ENCODE peak calls at places on chromosomes 5 and 9, in eight cellular contexts. One of them, this sample, is unnamed.

GRCh38 chr5:41009228-41009627 is 61.9 kb downstream of the MROH2B start:
- DNase-seq in K562: no peak
- DNase-seq in thyroid gland: no peak
- DNase-seq in ovary: no peak
- DNase-seq in esophagus squamous epithelium: no peak
- DNase-seq in H1: no peak
- DNase-seq in tibial nerve: no peak
- DNase-seq in right lobe of liver: no peak
- DNase-seq in this sample: no peak

GRCh38 chr9:127683723-127684122 is 23.1 kb upstream of the CFAP157 start:
- DNase-seq in K562: no peak
- DNase-seq in thyroid gland: no peak
- DNase-seq in ovary: no peak
- DNase-seq in esophagus squamous epithelium: no peak
- DNase-seq in H1: no peak
- DNase-seq in tibial nerve: no peak
- DNase-seq in right lobe of liver: no peak
- DNase-seq in this sample: no peak

GRCh38 chr9:33135086-33135958 is 31.8 kb downstream of the B4GALT1 start:
- DNase-seq in K562: no peak
- DNase-seq in thyroid gland: no peak
- DNase-seq in ovary: peak; percentile 79
- DNase-seq in esophagus squamous epithelium: no peak
- DNase-seq in H1: no peak
- DNase-seq in tibial nerve: peak; percentile 43
- DNase-seq in right lobe of liver: no peak
- DNase-seq in this sample: no peak

GRCh38 chr5:10601246-10602030 is 37.6 kb downstream of the ANKRD33B start:
- DNase-seq in K562: peak; percentile 60
- DNase-seq in thyroid gland: peak; percentile 81
- DNase-seq in ovary: peak; percentile 80
- DNase-seq in esophagus squamous epithelium: peak; percentile 12
- DNase-seq in H1: no peak
- DNase-seq in tibial nerve: peak; percentile 85
- DNase-seq in right lobe of liver: peak; percentile 79
- DNase-seq in this sample: peak; percentile 90

GRCh38 chr5:91318727-91319126 is 64.4 kb downstream of the ARRDC3 start:
- DNase-seq in K562: no peak
- DNase-seq in thyroid gland: no peak
- DNase-seq in ovary: no peak
- DNase-seq in esophagus squamous epithelium: no peak
- DNase-seq in H1: no peak
- DNase-seq in tibial nerve: no peak
- DNase-seq in right lobe of liver: no peak
- DNase-seq in this sample: no peak

GRCh38 chr5:153880094-153880493 is 158.6 kb downstream of the FAM114A2 start:
- DNase-seq in K562: no peak
- DNase-seq in thyroid gland: no peak
- DNase-seq in ovary: no peak
- DNase-seq in esophagus squamous epithelium: no peak
- DNase-seq in H1: no peak
- DNase-seq in tibial nerve: no peak
- DNase-seq in right lobe of liver: no peak
- DNase-seq in this sample: no peak

GRCh38 chr9:134561427-134562145 is 80.0 kb upstream of the COL5A1 start:
- DNase-seq in K562: no peak
- DNase-seq in thyroid gland: no peak
- DNase-seq in ovary: no peak
- DNase-seq in esophagus squamous epithelium: no peak
- DNase-seq in H1: no peak
- DNase-seq in tibial nerve: no peak
- DNase-seq in right lobe of liver: peak; percentile 1
- DNase-seq in this sample: peak; percentile 58

GRCh38 chr9:114953016-114953415 is 22.6 kb upstream of the TNFSF8 start:
- DNase-seq in K562: no peak
- DNase-seq in thyroid gland: no peak
- DNase-seq in ovary: no peak
- DNase-seq in esophagus squamous epithelium: no peak
- DNase-seq in H1: no peak
- DNase-seq in tibial nerve: no peak
- DNase-seq in right lobe of liver: no peak
- DNase-seq in this sample: no peak

GRCh38 chr9:136212345-136212950 is 7.5 kb upstream of the LHX3 start:
- DNase-seq in K562: no peak
- DNase-seq in thyroid gland: no peak
- DNase-seq in ovary: no peak
- DNase-seq in esophagus squamous epithelium: no peak
- DNase-seq in H1: no peak
- DNase-seq in tibial nerve: no peak
- DNase-seq in right lobe of liver: no peak
- DNase-seq in this sample: no peak
- H3K4me3 ChIP-seq in K562: no peak overlapping the region
- H3K4me3 ChIP-seq in thyroid gland: no peak overlapping the region
- H3K4me3 ChIP-seq in ovary: no peak overlapping the region
- H3K4me3 ChIP-seq in esophagus squamous epithelium: no peak overlapping the region
- H3K4me3 ChIP-seq in H1: no peak overlapping the region
- H3K4me3 ChIP-seq in tibial nerve: no peak overlapping the region
- H3K4me3 ChIP-seq in right lobe of liver: no peak overlapping the region
- H3K4me3 ChIP-seq in this sample: no peak overlapping the region

DNA sequence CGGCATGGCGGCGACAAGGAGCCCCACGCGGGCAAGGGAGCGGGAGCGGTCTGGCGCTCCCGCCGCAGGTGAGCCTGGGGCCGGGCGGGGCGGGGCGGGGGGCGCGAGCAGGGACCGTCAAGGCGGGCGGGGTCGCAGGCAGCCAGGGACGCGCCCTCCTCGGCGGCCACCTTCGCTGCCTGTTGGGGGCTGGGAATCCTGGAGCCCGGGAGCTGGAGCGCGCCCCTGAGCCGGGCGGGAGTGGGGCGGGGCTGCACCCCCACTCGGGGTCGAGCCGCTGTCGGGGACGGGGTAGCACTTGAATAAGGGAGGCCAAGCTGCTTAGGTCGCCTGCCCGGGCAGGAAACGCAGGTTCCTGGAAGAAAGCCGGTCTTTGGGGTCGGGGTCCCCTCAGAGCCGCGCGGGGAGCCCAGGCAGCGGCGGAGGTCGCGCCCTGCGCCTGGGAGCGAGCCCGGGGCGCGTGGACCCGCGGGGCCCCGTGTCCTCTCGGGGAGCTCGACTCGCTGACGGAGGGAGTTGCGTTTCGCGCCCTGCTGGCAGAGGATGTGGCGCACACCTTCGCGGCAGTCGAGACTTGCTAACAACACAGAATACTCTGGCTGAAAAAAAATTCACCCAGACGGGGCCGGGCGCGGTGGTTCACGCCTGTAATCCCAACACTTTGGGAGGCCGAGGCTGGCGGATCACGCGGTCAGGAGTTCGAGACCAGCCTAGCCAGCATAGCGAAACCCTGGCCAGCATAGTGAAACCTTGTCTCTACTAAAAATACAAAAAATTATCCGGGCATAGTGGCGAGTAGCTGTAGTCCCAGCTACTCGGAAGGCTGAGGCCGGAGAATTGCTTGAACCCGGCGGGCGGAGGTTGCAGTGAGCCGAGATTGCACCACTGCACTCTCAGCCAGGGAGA is 552 bp downstream of the OTULINL start:
- DNase-seq in K562: no peak
- DNase-seq in thyroid gland: peak; percentile 71
- DNase-seq in ovary: peak; percentile 58
- DNase-seq in esophagus squamous epithelium: no peak
- DNase-seq in H1: no peak
- DNase-seq in tibial nerve: peak; percentile 23
- DNase-seq in right lobe of liver: peak; percentile 68
- DNase-seq in this sample: peak; percentile 92
- TF ChIP-seq POLR2A in K562: no peak
- TF ChIP-seq POLR2A in thyroid gland: no peak
- TF ChIP-seq POLR2A in ovary: no peak
- TF ChIP-seq POLR2A in esophagus squamous epithelium: no peak
- TF ChIP-seq POLR2A in H1: no peak
- TF ChIP-seq POLR2A in tibial nerve: no peak
- TF ChIP-seq POLR2A in right lobe of liver: no peak
- TF ChIP-seq POLR2A in this sample: no peak

GRCh38 chr5:171924493-171925122 is 81.8 kb downstream of the FBXW11 start:
- DNase-seq in K562: no peak
- DNase-seq in thyroid gland: no peak
- DNase-seq in ovary: no peak
- DNase-seq in esophagus squamous epithelium: no peak
- DNase-seq in H1: no peak
- DNase-seq in tibial nerve: no peak
- DNase-seq in right lobe of liver: no peak
- DNase-seq in this sample: no peak

GRCh38 chr5:171931163-171931562 is 75.3 kb downstream of the FBXW11 start:
- DNase-seq in K562: no peak
- DNase-seq in thyroid gland: no peak
- DNase-seq in ovary: no peak
- DNase-seq in esophagus squamous epithelium: no peak
- DNase-seq in H1: no peak
- DNase-seq in tibial nerve: no peak
- DNase-seq in right lobe of liver: no peak
- DNase-seq in this sample: no peak

GRCh38 chr5:171926311-171926710 is 80.1 kb downstream of the FBXW11 start:
- DNase-seq in K562: no peak
- DNase-seq in thyroid gland: no peak
- DNase-seq in ovary: no peak
- DNase-seq in esophagus squamous epithelium: no peak
- DNase-seq in H1: no peak
- DNase-seq in tibial nerve: no peak
- DNase-seq in right lobe of liver: no peak
- DNase-seq in this sample: no peak

DNA sequence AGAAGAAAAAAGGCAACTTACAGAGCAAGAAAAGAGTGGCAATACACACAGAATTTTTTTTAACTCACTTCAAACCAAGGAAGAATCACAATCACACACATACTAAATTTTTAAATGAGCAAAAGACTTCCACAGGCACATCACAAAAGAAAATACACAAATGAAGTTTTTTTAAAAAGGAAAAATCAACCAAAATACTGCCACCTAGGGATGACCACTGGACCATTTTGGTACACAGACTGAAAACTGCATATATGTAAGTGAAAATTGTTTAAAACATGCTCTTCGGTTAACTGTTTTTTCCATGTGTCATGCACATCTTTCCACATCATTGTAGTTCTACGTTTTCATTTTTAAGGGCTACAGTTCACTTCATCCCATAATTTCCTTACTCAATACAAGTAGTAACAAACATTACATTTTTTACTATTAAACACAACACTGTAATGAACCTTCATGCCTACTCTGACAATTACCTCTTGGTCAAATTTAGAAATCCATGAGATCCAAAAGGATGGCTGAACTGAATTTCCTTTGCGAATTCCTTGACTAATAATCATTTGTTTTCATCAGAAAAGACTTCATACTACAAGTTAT is 79.0 kb downstream of the FBXW11 start:
- DNase-seq in K562: no peak
- DNase-seq in thyroid gland: no peak
- DNase-seq in ovary: no peak
- DNase-seq in esophagus squamous epithelium: no peak
- DNase-seq in H1: no peak
- DNase-seq in tibial nerve: no peak
- DNase-seq in right lobe of liver: no peak
- DNase-seq in this sample: no peak
- TF ChIP-seq CTCF in K562: peak; percentile 48
- TF ChIP-seq CTCF in thyroid gland: no peak
- TF ChIP-seq CTCF in ovary: no peak
- TF ChIP-seq CTCF in esophagus squamous epithelium: no peak
- TF ChIP-seq CTCF in H1: no peak
- TF ChIP-seq CTCF in tibial nerve: no peak
- TF ChIP-seq CTCF in right lobe of liver: no peak
- TF ChIP-seq CTCF in this sample: no peak

GRCh38 chr5:135033866-135034185 is 202 bp downstream of the PITX1 start:
- DNase-seq in K562: no peak
- DNase-seq in thyroid gland: no peak
- DNase-seq in ovary: no peak
- DNase-seq in esophagus squamous epithelium: no peak
- DNase-seq in H1: no peak
- DNase-seq in tibial nerve: no peak
- DNase-seq in right lobe of liver: no peak
- DNase-seq in this sample: no peak

GRCh38 chr5:135031813-135032612 is 2.0 kb downstream of the PITX1 start:
- DNase-seq in K562: no peak
- DNase-seq in thyroid gland: no peak
- DNase-seq in ovary: no peak
- DNase-seq in esophagus squamous epithelium: no peak
- DNase-seq in H1: no peak
- DNase-seq in tibial nerve: no peak
- DNase-seq in right lobe of liver: peak; percentile 8
- DNase-seq in this sample: no peak

GRCh38 chr5:135031146-135031812 is 2.7 kb downstream of the PITX1 start:
- DNase-seq in K562: peak; percentile 36
- DNase-seq in thyroid gland: no peak
- DNase-seq in ovary: no peak
- DNase-seq in esophagus squamous epithelium: no peak
- DNase-seq in H1: no peak
- DNase-seq in tibial nerve: no peak
- DNase-seq in right lobe of liver: peak; percentile 6
- DNase-seq in this sample: no peak

GRCh38 chr5:135033026-135033861 is 784 bp downstream of the PITX1 start:
- DNase-seq in K562: peak; percentile 68
- DNase-seq in thyroid gland: peak; percentile 13
- DNase-seq in ovary: no peak
- DNase-seq in esophagus squamous epithelium: no peak
- DNase-seq in H1: no peak
- DNase-seq in tibial nerve: no peak
- DNase-seq in right lobe of liver: peak; percentile 36
- DNase-seq in this sample: no peak

GRCh38 chr5:135032613-135033025 is 1.4 kb downstream of the PITX1 start:
- DNase-seq in K562: no peak
- DNase-seq in thyroid gland: no peak
- DNase-seq in ovary: no peak
- DNase-seq in esophagus squamous epithelium: no peak
- DNase-seq in H1: no peak
- DNase-seq in tibial nerve: no peak
- DNase-seq in right lobe of liver: no peak
- DNase-seq in this sample: no peak
- H3K4me3 ChIP-seq in K562: peak overlapping the region; percentile 99
- H3K4me3 ChIP-seq in thyroid gland: no peak overlapping the region
- H3K4me3 ChIP-seq in ovary: peak overlapping the region; percentile 34
- H3K4me3 ChIP-seq in esophagus squamous epithelium: peak overlapping the region; percentile 92
- H3K4me3 ChIP-seq in H1: peak overlapping the region; percentile 50
- H3K4me3 ChIP-seq in tibial nerve: peak overlapping the region; percentile 54
- H3K4me3 ChIP-seq in right lobe of liver: no peak overlapping the region
- H3K4me3 ChIP-seq in this sample: no peak overlapping the region

This sample was measured in lower leg skin.